ENCODE peak calls at places on chromosomes 12 and 14, in four cellular contexts. X is activated gamma-delta T cell treated with Interleukin-2 at 50 U/mL for 16 hours, Z is T-helper 2 cell, H is spleen. W is an unnamed sample.

GRCh38 chr14:24713404-24713803 is 79.4 kb upstream of the GZMB start:
- DNase-seq in X (no peak), Z (no peak), H (no peak), W (no peak)

GRCh38 chr14:104708606-104709268 is 15.3 kb upstream of the ADSS1 start:
- DNase-seq in X (peak; percentile 74), Z (peak; percentile 36), H (peak; percentile 91), W (peak; percentile 68)

GRCh38 chr12:43551971-43552559 is at the start of gene ADAMTS20:
- DNase-seq in X (no peak), Z (no peak), H (no peak), W (no peak)

GRCh38 chr12:59085680-59086079 is 165.4 kb upstream of the LRIG3 start:
- DNase-seq in X (no peak), Z (no peak), H (no peak), W (no peak)

GRCh38 chr14:99262977-99263448 is 9.0 kb downstream of the BCL11B start:
- DNase-seq in X (no peak), Z (no peak), H (peak; percentile 72), W (no peak)

GRCh38 chr12:69556383-69556782 is 28.9 kb upstream of the CCT2 start:
- DNase-seq in X (no peak), Z (no peak), H (no peak), W (no peak)

GRCh38 chr14:30005114-30005698 is 77.6 kb upstream of the PRKD1 start:
- DNase-seq in X (no peak), Z (no peak), H (no peak), W (no peak)

GRCh38 chr12:9509464-9510166 is 98.1 kb downstream of the KLRB1 start:
- DNase-seq in X (no peak), Z (no peak), H (no peak), W (no peak)

GRCh38 chr14:40887912-40888311 is 718.8 kb upstream of the LRFN5 start:
- DNase-seq in X (no peak), Z (no peak), H (no peak), W (no peak)

GRCh38 chr12:48816148-48816854 is 2.0 kb upstream of the CACNB3 start:
- DNase-seq in X (no peak), Z (no peak), H (no peak), W (no peak)

W was measured in CD4-positive, alpha-beta T cell.